ENCODE peak calls at places on chromosomes 1 and 21, in five cellular contexts. One of them, this sample, is unnamed.
A peak's percentile ranks its signal among the peaks of the same experiment; 100 is the strongest.

GRCh38 chr1:240109920-240110685 is 18.4 kb downstream of the FMN2 start:
- DNase-seq in aorta: no peak
- DNase-seq in progenitor cell of endocrine pancreas: no peak
- DNase-seq in NCI-H1417: no peak
- DNase-seq in MM.1S: no peak
- DNase-seq in this sample: no peak

GRCh38 chr1:89149229-89149628 is 23.3 kb upstream of the GBP2 start:
- DNase-seq in aorta: peak; percentile 59
- DNase-seq in progenitor cell of endocrine pancreas: no peak
- DNase-seq in NCI-H1417: peak; percentile 10
- DNase-seq in MM.1S: no peak
- DNase-seq in this sample: no peak

GRCh38 chr1:155794605-155795265 is 62.3 kb downstream of the GON4L start:
- DNase-seq in aorta: no peak
- DNase-seq in progenitor cell of endocrine pancreas: no peak
- DNase-seq in NCI-H1417: no peak
- DNase-seq in MM.1S: no peak
- DNase-seq in this sample: no peak

GRCh38 chr1:155322571-155322952 is 1.9 kb downstream of the RUSC1 start:
- DNase-seq in aorta: no peak
- DNase-seq in progenitor cell of endocrine pancreas: no peak
- DNase-seq in NCI-H1417: peak; percentile 46
- DNase-seq in MM.1S: no peak
- DNase-seq in this sample: peak; percentile 44

GRCh38 chr1:165927169-165927568 is 99.8 kb downstream of the UCK2 start:
- DNase-seq in aorta: no peak
- DNase-seq in progenitor cell of endocrine pancreas: no peak
- DNase-seq in NCI-H1417: no peak
- DNase-seq in MM.1S: peak; percentile 72
- DNase-seq in this sample: no peak

GRCh38 chr21:33748903-33749302 is 106.6 kb downstream of the ITSN1 start:
- DNase-seq in aorta: no peak
- DNase-seq in progenitor cell of endocrine pancreas: no peak
- DNase-seq in NCI-H1417: no peak
- DNase-seq in MM.1S: no peak
- DNase-seq in this sample: no peak

GRCh38 chr1:111690306-111690617 is 48.9 kb downstream of the INKA2 start:
- DNase-seq in aorta: peak; percentile 67
- DNase-seq in progenitor cell of endocrine pancreas: no peak
- DNase-seq in NCI-H1417: peak; percentile 9
- DNase-seq in MM.1S: no peak
- DNase-seq in this sample: no peak

GRCh38 chr1:41751804-41752513 is 166.8 kb downstream of the HIVEP3 start:
- DNase-seq in aorta: peak; percentile 67
- DNase-seq in progenitor cell of endocrine pancreas: no peak
- DNase-seq in NCI-H1417: no peak
- DNase-seq in MM.1S: peak; percentile 40
- DNase-seq in this sample: no peak

GRCh38 chr1:219926363-219926998 is 1.9 kb downstream of the SLC30A10 start:
- DNase-seq in aorta: no peak
- DNase-seq in progenitor cell of endocrine pancreas: no peak
- DNase-seq in NCI-H1417: no peak
- DNase-seq in MM.1S: no peak
- DNase-seq in this sample: no peak

GRCh38 chr1:52037402-52037814 is 3.8 kb upstream of the KTI12 start:
- DNase-seq in aorta: no peak
- DNase-seq in progenitor cell of endocrine pancreas: no peak
- DNase-seq in NCI-H1417: no peak
- DNase-seq in MM.1S: no peak
- DNase-seq in this sample: no peak

GRCh38 chr1:113210248-113210647 is 137.2 kb downstream of the LRIG2 start:
- DNase-seq in aorta: no peak
- DNase-seq in progenitor cell of endocrine pancreas: no peak
- DNase-seq in NCI-H1417: no peak
- DNase-seq in MM.1S: peak; percentile 36
- DNase-seq in this sample: no peak

GRCh38 chr1:54800899-54801759 is at the start of gene TTC22:
- DNase-seq in aorta: no peak
- DNase-seq in progenitor cell of endocrine pancreas: peak; percentile 41
- DNase-seq in NCI-H1417: no peak
- DNase-seq in MM.1S: peak; percentile 87
- DNase-seq in this sample: peak; percentile 31

GRCh38 chr1:212161231-212161781 is 123.9 kb upstream of the PPP2R5A start:
- DNase-seq in aorta: no peak
- DNase-seq in progenitor cell of endocrine pancreas: no peak
- DNase-seq in NCI-H1417: no peak
- DNase-seq in MM.1S: no peak
- DNase-seq in this sample: no peak

GRCh38 chr1:110880708-110881374 is 7.9 kb downstream of the CD53 start:
- DNase-seq in aorta: no peak
- DNase-seq in progenitor cell of endocrine pancreas: no peak
- DNase-seq in NCI-H1417: no peak
- DNase-seq in MM.1S: no peak
- DNase-seq in this sample: no peak

GRCh38 chr1:11985851-11986250 is 5.6 kb downstream of the MFN2 start:
- DNase-seq in aorta: no peak
- DNase-seq in progenitor cell of endocrine pancreas: no peak
- DNase-seq in NCI-H1417: no peak
- DNase-seq in MM.1S: no peak
- DNase-seq in this sample: peak; percentile 87

GRCh38 chr1:44621841-44622286 is 52.4 kb downstream of the TMEM53 start:
- DNase-seq in aorta: no peak
- DNase-seq in progenitor cell of endocrine pancreas: no peak
- DNase-seq in NCI-H1417: no peak
- DNase-seq in MM.1S: no peak
- DNase-seq in this sample: no peak

This sample was measured in Kasumi-1.